ENCODE peak calls at places on chromosomes 16 and 17, in six cellular contexts. Z, D, X, J, E and Q are unnamed samples.
A peak's percentile ranks its signal among the peaks of the same experiment; 100 is the strongest.

GRCh38 chr16:88790312-88791150 is 5.5 kb upstream of the PIEZO1 start:
- DNase-seq in Z (peak; percentile 24), D (no peak), X (peak; percentile 94), J (peak; percentile 44), E (peak; percentile 83), Q (no peak)

GRCh38 chr17:37699285-37699973 is 45.4 kb downstream of the HNF1B start:
- DNase-seq in Z (no peak), D (no peak), X (no peak), J (no peak), E (no peak), Q (no peak)

GRCh38 chr17:31533546-31534155 is 142.2 kb downstream of the RAB11FIP4 start:
- DNase-seq in Z (peak; percentile 88), D (no peak), X (no peak), J (no peak), E (no peak), Q (peak; percentile 62)

GRCh38 chr17:80983545-80983944 is 8.1 kb upstream of the CHMP6 start:
- DNase-seq in Z (no peak), D (no peak), X (no peak), J (no peak), E (no peak), Q (no peak)

GRCh38 chr17:69597898-69598692 is 183.6 kb downstream of the MAP2K6 start:
- DNase-seq in Z (peak; percentile 85), D (no peak), X (no peak), J (no peak), E (no peak), Q (no peak)

GRCh38 chr16:65083181-65083845 is 38.5 kb downstream of the CDH11 start:
- DNase-seq in Z (peak; percentile 45), D (no peak), X (no peak), J (no peak), E (no peak), Q (no peak)

GRCh38 chr17:72726936-72727335 is 365.6 kb downstream of the SLC39A11 start:
- DNase-seq in Z (peak; percentile 77), D (no peak), X (no peak), J (no peak), E (no peak), Q (no peak)

GRCh38 chr16:1773703-1774455 is 945 bp upstream of the MRPS34 start:
- DNase-seq in Z (peak; percentile 24), D (peak; percentile 54), X (no peak), J (no peak), E (no peak), Q (no peak)

GRCh38 chr17:38465420-38466345 is 37.4 kb downstream of the ARHGAP23 start:
- DNase-seq in Z (peak; percentile 71), D (peak; percentile 83), X (no peak), J (peak; percentile 74), E (peak; percentile 64), Q (no peak)

GRCh38 chr16:65660390-65660789 is 538.5 kb upstream of the CDH11 start:
- DNase-seq in Z (peak; percentile 54), D (no peak), X (no peak), J (no peak), E (no peak), Q (no peak)

GRCh38 chr17:43528988-43529814 is 16.9 kb downstream of the ETV4 start:
- DNase-seq in Z (no peak), D (no peak), X (no peak), J (no peak), E (no peak), Q (no peak)

GRCh38 chr17:50735287-50735686 is 15.9 kb downstream of the LUC7L3 start:
- DNase-seq in Z (no peak), D (no peak), X (no peak), J (no peak), E (no peak), Q (no peak)

GRCh38 chr16:83344014-83344413 is 463.8 kb upstream of the HSBP1 start:
- DNase-seq in Z (peak; percentile 89), D (no peak), X (no peak), J (no peak), E (no peak), Q (no peak)

GRCh38 chr17:40515491-40516041 is 14.1 kb upstream of the TNS4 start:
- DNase-seq in Z (no peak), D (peak; percentile 10), X (no peak), J (no peak), E (no peak), Q (no peak)

GRCh38 chr16:29148867-29149272 is 164.0 kb downstream of the LAT start:
- DNase-seq in Z (no peak), D (no peak), X (peak; percentile 87), J (peak; percentile 59), E (peak; percentile 82), Q (no peak)

GRCh38 chr17:81518785-81519283 is 6.2 kb upstream of the ACTG1 start:
- DNase-seq in Z (no peak), D (no peak), X (peak; percentile 94), J (peak; percentile 52), E (peak; percentile 82), Q (no peak)

GRCh38 chr17:64418506-64419339 is 28.1 kb upstream of the PECAM1 start:
- DNase-seq in Z (peak; percentile 74), D (no peak), X (no peak), J (no peak), E (no peak), Q (no peak)

GRCh38 chr16:68328151-68328859 is 17.5 kb downstream of the PRMT7 start:
- DNase-seq in Z (peak; percentile 83), D (peak; percentile 87), X (peak; percentile 87), J (peak; percentile 64), E (peak; percentile 82), Q (peak; percentile 83)

GRCh38 chr16:51549836-51550235 is 398.8 kb upstream of the SALL1 start:
- DNase-seq in Z (peak; percentile 62), D (no peak), X (no peak), J (no peak), E (no peak), Q (no peak)

GRCh38 chr16:85051067-85051709 is 23.6 kb downstream of the KIAA0513 start:
- DNase-seq in Z (no peak), D (no peak), X (no peak), J (no peak), E (no peak), Q (no peak)
- TF ChIP-seq CTCF in Z (no peak), D (no peak), X (no peak), J (no peak), E (no peak), Q (no peak)

GRCh38 chr16:17104654-17105053 is 366.1 kb downstream of the XYLT1 start:
- DNase-seq in Z (no peak), D (no peak), X (no peak), J (no peak), E (no peak), Q (no peak)

GRCh38 chr16:17106243-17106791 is 364.4 kb downstream of the XYLT1 start:
- DNase-seq in Z (no peak), D (no peak), X (no peak), J (no peak), E (no peak), Q (no peak)

GRCh38 chr16:17107450-17107849 is 363.3 kb downstream of the XYLT1 start:
- DNase-seq in Z (no peak), D (no peak), X (no peak), J (no peak), E (no peak), Q (no peak)

GRCh38 chr16:17108596-17108995 is 362.2 kb downstream of the XYLT1 start:
- DNase-seq in Z (no peak), D (no peak), X (peak; percentile 68), J (no peak), E (no peak), Q (no peak)

DNA sequence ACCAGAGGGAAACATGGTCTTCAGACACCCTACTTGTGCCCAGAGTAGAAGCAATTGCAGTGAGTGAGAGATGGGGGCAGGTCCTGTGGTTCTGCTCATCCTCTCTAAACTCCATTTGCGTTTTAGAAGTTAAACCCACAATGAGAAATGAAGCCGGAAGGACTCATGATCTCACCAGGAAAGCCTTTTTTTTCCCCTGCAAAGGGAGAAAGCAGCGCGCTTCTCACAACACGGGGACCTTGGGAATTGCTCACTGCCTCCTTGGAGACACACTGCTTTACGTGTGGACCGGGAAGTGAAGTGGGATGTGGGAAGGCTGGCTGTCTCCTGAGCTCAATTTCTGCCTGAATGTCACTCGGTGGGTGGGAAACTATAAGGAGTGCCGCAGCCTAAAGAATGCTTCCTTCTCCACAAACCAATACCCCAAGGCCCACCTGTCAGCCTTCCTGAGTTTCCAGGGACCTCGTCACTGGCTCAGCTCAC is 365.5 kb downstream of the XYLT1 start:
- DNase-seq in Z (peak; percentile 2), D (no peak), X (no peak), J (no peak), E (no peak), Q (no peak)
- H3K27ac ChIP-seq in Z (no peak overlapping the region), D (no peak overlapping the region), X (no peak overlapping the region), J (no peak overlapping the region), E (no peak overlapping the region), Q (no peak overlapping the region)

DNA sequence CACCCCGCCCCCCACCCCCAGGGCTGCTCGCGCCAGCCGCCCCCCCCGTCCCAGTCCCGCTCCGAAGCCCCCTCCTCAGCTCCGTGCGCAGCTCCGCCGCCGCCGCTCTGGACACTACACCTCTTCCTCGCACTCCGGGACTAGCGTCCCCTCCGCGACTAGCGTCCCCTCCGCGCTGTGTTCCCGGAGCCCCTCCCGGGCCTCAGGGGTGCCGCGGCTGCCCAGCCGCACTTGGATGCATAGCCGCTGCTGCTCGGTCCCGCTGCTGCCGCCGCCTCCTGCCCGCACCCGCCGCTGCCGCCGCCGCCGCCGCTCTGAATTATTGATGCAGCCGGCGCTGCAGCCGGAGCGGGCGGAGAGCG is at the start of gene CBLN1:
- DNase-seq in Z (no peak), D (no peak), X (no peak), J (no peak), E (no peak), Q (no peak)
- H3K27me3 ChIP-seq in Z (peaks cover 61% of the 10 kb centered on the region), D (peaks cover 80% of the 10 kb centered on the region), X (peaks cover 100% of the 10 kb centered on the region), J (peaks cover 92% of the 10 kb centered on the region), E (peaks cover 88% of the 10 kb centered on the region), Q (peaks cover 9% of the 10 kb centered on the region)

GRCh38 chr17:522912-523311 is 170.3 kb upstream of the RPH3AL start:
- DNase-seq in Z (no peak), D (no peak), X (no peak), J (no peak), E (no peak), Q (no peak)
- TF ChIP-seq CTCF in Z (no peak), D (no peak), X (no peak), J (no peak), E (no peak), Q (no peak)

DNA sequence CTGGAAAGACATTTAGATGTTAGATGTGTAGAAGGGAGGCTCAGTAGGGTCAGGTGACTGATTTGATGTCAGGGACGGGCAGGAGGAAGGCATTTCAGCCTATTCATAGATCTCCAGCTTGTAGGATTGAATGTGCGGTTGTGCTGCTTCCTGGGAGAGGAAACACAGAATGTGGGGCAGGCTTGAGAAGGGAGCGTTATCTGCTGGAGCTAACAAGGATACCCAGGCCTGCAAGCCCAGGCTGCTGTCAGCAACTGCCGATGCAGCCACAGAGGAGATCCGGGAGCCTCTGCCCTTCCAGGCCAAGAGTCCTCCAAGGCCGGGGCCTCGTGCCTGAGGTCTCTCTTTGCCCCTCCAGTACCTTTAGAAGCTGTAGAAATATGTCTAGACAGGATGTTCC is 205.6 kb downstream of the SPECC1 start:
- DNase-seq in Z (no peak), D (no peak), X (no peak), J (no peak), E (no peak), Q (no peak)
- H3K27ac ChIP-seq in Z (no peak overlapping the region), D (no peak overlapping the region), X (no peak overlapping the region), J (no peak overlapping the region), E (no peak overlapping the region), Q (no peak overlapping the region)